ENCODE peak calls at places on chromosomes 4 and X, in ten cellular contexts. B is tibial nerve; N is fibroblast of lung; M is mesenchymal stem cell; G is epithelial cell of esophagus; U is CD8-positive, alpha-beta T cell; H is A549; P is heart right ventricle; K is foreskin fibroblast; E is H7. Y is an unnamed sample.

GRCh38 chr4:3708103-3708510 is 58.1 kb upstream of the ADRA2C start:
- DNase-seq in B (no peak), N (peak), M (no peak), G (no peak), U (no peak), H (no peak), P (peak), K (peak), E (peak), Y (peak)

GRCh38 chrX:31423575-31424284 is 351.9 kb upstream of the FTHL17 start:
- DNase-seq in B (peak), N (peak), M (peak), G (peak), U (no peak), H (peak), P (no peak), K (peak), E (peak), Y (peak)

GRCh38 chr4:186936496-186937375 is 213.1 kb upstream of the FAT1 start:
- DNase-seq in B (no peak), N (peak), M (peak), G (peak), U (no peak), H (peak), P (no peak), K (peak), E (no peak), Y (peak)

GRCh38 chr4:79198886-79199591 is 126.8 kb downstream of the NAA11 start:
- DNase-seq in B (no peak), N (peak), M (no peak), G (no peak), U (no peak), H (no peak), P (no peak), K (no peak), E (no peak), Y (no peak)

GRCh38 chrX:136778020-136778419 is 2.7 kb downstream of the ARHGEF6 start:
- DNase-seq in B (no peak), N (no peak), M (no peak), G (no peak), U (no peak), H (no peak), P (no peak), K (no peak), E (no peak), Y (no peak)

GRCh38 chr4:122010610-122011009 is 58.8 kb upstream of the TRPC3 start:
- DNase-seq in B (no peak), N (peak), M (peak), G (peak), U (no peak), H (no peak), P (no peak), K (peak), E (no peak), Y (peak)

GRCh38 chr4:179007758-179008157 is 1565.5 kb upstream of the AGA start:
- DNase-seq in B (no peak), N (no peak), M (no peak), G (no peak), U (no peak), H (no peak), P (no peak), K (no peak), E (no peak), Y (no peak)

GRCh38 chr4:138039010-138039409 is 203.1 kb downstream of the SLC7A11 start:
- DNase-seq in B (no peak), N (peak), M (peak), G (peak), U (no peak), H (no peak), P (no peak), K (peak), E (no peak), Y (no peak)

GRCh38 chr4:89161841-89162240 is 50.5 kb downstream of the TIGD2 start:
- DNase-seq in B (no peak), N (no peak), M (peak), G (peak), U (no peak), H (no peak), P (no peak), K (peak), E (no peak), Y (no peak)

GRCh38 chrX:73561791-73562190 is 1.2 kb upstream of the CHIC1 start:
- DNase-seq in B (no peak), N (peak), M (no peak), G (no peak), U (no peak), H (no peak), P (no peak), K (peak), E (no peak), Y (peak)

GRCh38 chr4:182494103-182494502 is 250.9 kb downstream of the TENM3 start:
- DNase-seq in B (no peak), N (no peak), M (no peak), G (no peak), U (no peak), H (no peak), P (no peak), K (no peak), E (no peak), Y (no peak)

GRCh38 chr4:56261027-56261426 is 126.3 kb downstream of the AASDH start:
- DNase-seq in B (no peak), N (no peak), M (no peak), G (no peak), U (peak), H (no peak), P (no peak), K (no peak), E (no peak), Y (no peak)

GRCh38 chr4:6123116-6123515 is 77.2 kb downstream of the JAKMIP1 start:
- DNase-seq in B (no peak), N (no peak), M (no peak), G (no peak), U (no peak), H (no peak), P (no peak), K (no peak), E (no peak), Y (no peak)

GRCh38 chr4:47287735-47288134 is 175.8 kb downstream of the COMMD8 start:
- DNase-seq in B (no peak), N (peak), M (peak), G (peak), U (no peak), H (no peak), P (no peak), K (peak), E (no peak), Y (peak)

GRCh38 chr4:24932831-24933230 is 20.0 kb upstream of the CCDC149 start:
- DNase-seq in B (no peak), N (peak), M (no peak), G (no peak), U (no peak), H (no peak), P (no peak), K (peak), E (no peak), Y (peak)

GRCh38 chrX:19130628-19131027 is 8.4 kb upstream of the ADGRG2 start:
- DNase-seq in B (no peak), N (no peak), M (no peak), G (no peak), U (no peak), H (peak), P (no peak), K (no peak), E (no peak), Y (no peak)

GRCh38 chr4:13597141-13597540 is 30.4 kb downstream of the BOD1L1 start:
- DNase-seq in B (no peak), N (no peak), M (no peak), G (no peak), U (no peak), H (peak), P (no peak), K (no peak), E (no peak), Y (no peak)

GRCh38 chr4:87270825-87271224 is 50.4 kb upstream of the KLHL8 start:
- DNase-seq in B (no peak), N (no peak), M (no peak), G (no peak), U (no peak), H (no peak), P (no peak), K (no peak), E (peak), Y (no peak)

GRCh38 chr4:72569719-72570235 is 756 bp upstream of the ADAMTS3 start:
- DNase-seq in B (peak), N (peak), M (peak), G (no peak), U (no peak), H (no peak), P (no peak), K (peak), E (no peak), Y (no peak)

GRCh38 chr4:173531085-173531965 is 1.3 kb upstream of the HAND2 start:
- DNase-seq in B (no peak), N (no peak), M (peak), G (no peak), U (no peak), H (no peak), P (peak), K (no peak), E (peak), Y (no peak)

GRCh38 chr4:104416725-104417363 is 77.8 kb downstream of the CXXC4 start:
- DNase-seq in B (no peak), N (no peak), M (no peak), G (no peak), U (no peak), H (no peak), P (no peak), K (no peak), E (no peak), Y (no peak)

GRCh38 chr4:139973015-139973414 is 181.0 kb downstream of the MAML3 start:
- DNase-seq in B (no peak), N (peak), M (no peak), G (no peak), U (no peak), H (no peak), P (no peak), K (no peak), E (no peak), Y (no peak)

GRCh38 chrX:69556094-69557011 is 52.2 kb downstream of the NALF2 start:
- DNase-seq in B (no peak), N (no peak), M (peak), G (peak), U (no peak), H (peak), P (no peak), K (no peak), E (peak), Y (peak)

GRCh38 chrX:110097920-110098319 is 95.0 kb downstream of the TMEM164 start:
- DNase-seq in B (no peak), N (no peak), M (peak), G (no peak), U (no peak), H (no peak), P (no peak), K (no peak), E (no peak), Y (no peak)

GRCh38 chrX:135432453-135432852 is 10.7 kb downstream of the SMIM10L2A start:
- DNase-seq in B (no peak), N (no peak), M (no peak), G (no peak), U (no peak), H (no peak), P (no peak), K (no peak), E (peak), Y (no peak)

GRCh38 chrX:2508648-2509335 is 8.0 kb upstream of the DHRSX start:
- DNase-seq in B (no peak), N (no peak), M (no peak), G (no peak), U (no peak), H (no peak), P (no peak), K (no peak), E (no peak), Y (no peak)

GRCh38 chrX:24870143-24870542 is 145.6 kb downstream of the ARX start:
- DNase-seq in B (no peak), N (peak), M (peak), G (peak), U (no peak), H (peak), P (no peak), K (peak), E (no peak), Y (peak)

GRCh38 chr4:13876940-13877339 is 249.4 kb upstream of the BOD1L1 start:
- DNase-seq in B (no peak), N (no peak), M (no peak), G (no peak), U (no peak), H (no peak), P (no peak), K (peak), E (no peak), Y (no peak)

GRCh38 chrX:84046403-84046984 is 141.5 kb downstream of the RPS6KA6 start:
- DNase-seq in B (no peak), N (peak), M (peak), G (peak), U (peak), H (peak), P (no peak), K (peak), E (peak), Y (no peak)

GRCh38 chr4:152357206-152357605 is 178.7 kb downstream of the FBXW7 start:
- DNase-seq in B (no peak), N (peak), M (peak), G (peak), U (no peak), H (peak), P (no peak), K (peak), E (no peak), Y (peak)

GRCh38 chr4:111556141-111556781 is 589.0 kb upstream of the FAM241A start:
- DNase-seq in B (no peak), N (peak), M (no peak), G (peak), U (no peak), H (no peak), P (no peak), K (peak), E (no peak), Y (no peak)

GRCh38 chr4:86034616-86035015 is 325.2 kb downstream of the MAPK10 start:
- DNase-seq in B (no peak), N (peak), M (no peak), G (peak), U (no peak), H (no peak), P (no peak), K (no peak), E (no peak), Y (no peak)

GRCh38 chr4:86031927-86032326 is 327.9 kb downstream of the MAPK10 start:
- DNase-seq in B (no peak), N (no peak), M (no peak), G (peak), U (no peak), H (no peak), P (no peak), K (peak), E (no peak), Y (no peak)

GRCh38 chr4:86032476-86033022 is 327.3 kb downstream of the MAPK10 start:
- DNase-seq in B (peak), N (peak), M (peak), G (peak), U (no peak), H (no peak), P (no peak), K (peak), E (no peak), Y (peak)

GRCh38 chr4:86035688-86036087 is 324.2 kb downstream of the MAPK10 start:
- DNase-seq in B (no peak), N (peak), M (no peak), G (peak), U (no peak), H (no peak), P (no peak), K (peak), E (no peak), Y (no peak)

DNA sequence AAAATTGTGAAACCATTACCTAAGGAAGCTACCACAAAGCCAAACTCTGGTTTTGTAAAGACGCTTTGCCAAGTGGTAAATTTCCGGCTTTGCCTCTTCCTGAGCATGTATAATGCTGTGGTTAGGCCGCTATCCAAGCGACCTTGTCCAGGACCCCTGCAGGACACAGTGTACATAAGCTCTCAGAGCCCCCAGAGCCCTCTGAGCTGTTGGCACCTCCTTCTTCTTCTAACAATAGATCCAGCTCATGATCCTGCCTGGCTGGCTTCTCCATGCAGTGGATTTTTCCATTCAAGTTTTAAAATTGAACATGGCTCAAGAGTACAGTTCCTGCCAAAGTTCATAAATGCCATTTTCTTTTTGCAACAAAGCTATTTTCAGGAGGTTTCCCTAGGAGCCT is 326.7 kb downstream of the MAPK10 start:
- DNase-seq in B (peak), N (peak), M (peak), G (no peak), U (no peak), H (no peak), P (peak), K (peak), E (no peak), Y (peak)
- H3K4me3 ChIP-seq in B (no peak), N (no peak), M (no peak), G (no peak), U (no peak), H (no peak), P (no peak), K (no peak), E (no peak), Y (no peak)

GRCh38 chr4:149727663-149728062 is 88.0 kb downstream of the IQCM start:
- DNase-seq in B (no peak), N (no peak), M (no peak), G (peak), U (no peak), H (no peak), P (no peak), K (no peak), E (no peak), Y (no peak)
- H3K4me3 ChIP-seq in B (no peak), N (no peak), M (no peak), G (no peak), U (no peak), H (no peak), P (no peak), K (no peak), E (no peak), Y (no peak)

GRCh38 chrX:48522291-48522690 is 683 bp downstream of the EBP start:
- DNase-seq in B (no peak), N (no peak), M (no peak), G (no peak), U (no peak), H (no peak), P (no peak), K (no peak), E (no peak), Y (no peak)

GRCh38 chrX:48523682-48524081 is 2.1 kb downstream of the EBP start:
- DNase-seq in B (no peak), N (no peak), M (no peak), G (no peak), U (no peak), H (no peak), P (no peak), K (no peak), E (no peak), Y (no peak)

GRCh38 chrX:48520976-48521352 is 644 bp upstream of the EBP start:
- DNase-seq in B (no peak), N (no peak), M (no peak), G (no peak), U (no peak), H (no peak), P (no peak), K (no peak), E (peak), Y (no peak)

GRCh38 chrX:48521353-48522243 is at the start of gene EBP:
- DNase-seq in B (peak), N (peak), M (peak), G (peak), U (peak), H (peak), P (peak), K (peak), E (peak), Y (peak)

DNA sequence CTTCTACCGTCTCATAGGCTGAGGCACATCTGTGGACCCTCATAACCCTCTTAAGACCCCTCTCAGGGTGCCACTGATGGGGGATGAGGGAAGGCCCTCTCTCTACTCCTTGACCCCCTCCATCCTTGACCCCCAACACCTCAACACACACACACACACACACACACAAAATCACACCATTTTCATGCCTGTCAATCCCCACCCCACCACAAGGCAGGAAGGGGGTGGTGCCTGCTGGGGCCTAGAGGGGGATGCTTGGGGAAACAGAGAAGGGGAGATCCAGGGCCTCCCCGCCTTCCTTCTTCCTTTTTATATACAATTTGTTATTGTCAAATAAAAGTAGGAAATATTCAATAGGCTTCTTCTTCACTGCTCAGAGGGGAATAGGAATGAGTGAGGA is 1.2 kb upstream of the EBP start:
- DNase-seq in B (no peak), N (no peak), M (no peak), G (no peak), U (no peak), H (no peak), P (no peak), K (no peak), E (no peak), Y (no peak)
- H3K4me3 ChIP-seq in B (no peak), N (no peak), M (no peak), G (no peak), U (peak), H (no peak), P (no peak), K (no peak), E (no peak), Y (no peak)

DNA sequence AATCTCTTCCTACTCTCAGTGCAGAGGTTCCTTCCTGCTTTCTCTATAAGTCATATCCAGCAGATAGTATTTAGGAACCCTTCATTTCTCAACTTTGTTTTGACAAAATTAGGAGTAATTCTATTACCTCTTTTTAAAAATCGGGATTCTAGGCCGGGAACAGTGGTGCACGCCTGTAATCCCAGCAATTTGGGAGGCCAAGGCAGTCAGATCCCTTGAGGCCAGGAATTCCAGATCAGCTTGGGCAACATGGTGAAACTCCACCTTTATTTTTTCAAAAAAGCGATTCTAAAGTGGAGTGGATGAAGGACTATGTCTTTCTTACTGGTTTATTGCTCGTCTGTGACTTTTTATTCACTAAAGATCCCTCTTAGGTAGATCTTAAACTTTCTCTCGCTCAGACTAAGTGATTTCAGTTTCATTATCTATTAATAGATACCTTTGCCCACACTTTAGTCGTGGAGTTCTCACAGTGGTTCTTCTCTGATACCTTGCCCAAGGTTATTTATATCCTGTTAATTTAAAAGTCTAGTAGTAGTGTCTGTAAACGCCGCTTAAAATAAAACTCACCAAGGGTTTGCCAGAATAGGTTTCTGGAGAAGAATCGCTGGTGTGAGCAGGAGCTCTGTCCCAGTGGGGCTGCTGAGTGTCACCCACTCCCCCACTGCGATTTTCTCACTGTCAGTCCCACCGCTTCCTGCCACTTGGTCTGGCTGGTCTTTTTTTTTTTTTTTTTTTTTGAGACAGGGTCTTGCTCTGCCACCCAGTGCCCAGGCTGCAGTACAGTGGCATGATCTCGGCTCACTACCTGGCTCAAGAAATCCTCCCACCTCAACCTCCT is 27.0 kb upstream of the TMEM131L start:
- DNase-seq in B (no peak), N (no peak), M (no peak), G (no peak), U (no peak), H (no peak), P (no peak), K (no peak), E (no peak), Y (no peak)
- H3K4me3 ChIP-seq in B (no peak), N (no peak), M (no peak), G (no peak), U (peak), H (no peak), P (peak), K (no peak), E (no peak), Y (no peak)

Y was measured in brain microvascular endothelial cell.